ENCODE peak calls at places on chromosomes 16 and 17, in seven cellular contexts. S is fibroblast of villous mesenchyme, H is lower leg skin, E is fibroblast of lung, V is endodermal cell, J is frontal cortex, K is left ventricle myocardium inferior. B is an unnamed sample.
A peak's percentile ranks its signal among the peaks of the same experiment; 100 is the strongest.

GRCh38 chr17:15341385-15341849 is at the start of gene TEKT3:
- DNase-seq in K (peak; percentile 90), H (peak; percentile 78), J (peak; percentile 63), V (peak; percentile 99), E (peak; percentile 66), S (peak; percentile 64), B (no peak)

GRCh38 chr16:27982184-27982583 is 81.3 kb downstream of the GSG1L start:
- DNase-seq in V (no peak), H (no peak), K (no peak), S (no peak), E (no peak), J (no peak), B (no peak)

GRCh38 chr17:50280801-50281441 is 6.7 kb downstream of the TMEM92 start:
- DNase-seq in E (no peak), J (no peak), S (no peak), H (no peak), V (peak; percentile 39), K (no peak), B (no peak)

GRCh38 chr17:68011199-68011665 is 15.0 kb upstream of the C17orf58 start:
- DNase-seq in K (peak; percentile 56), S (peak; percentile 28), H (peak; percentile 25), J (no peak), E (peak; percentile 19), V (peak; percentile 96), B (no peak)

GRCh38 chr16:58907297-58907696 is 173.2 kb upstream of the GOT2 start:
- DNase-seq in S (no peak), E (peak; percentile 1), K (no peak), V (no peak), H (no peak), J (no peak), B (no peak)

GRCh38 chr16:27189335-27189972 is 13.9 kb upstream of the KDM8 start:
- DNase-seq in S (no peak), V (peak; percentile 88), K (no peak), H (no peak), E (no peak), J (no peak), B (no peak)

GRCh38 chr17:81342700-81343070 is 47.6 kb upstream of the SLC38A10 start:
- DNase-seq in E (no peak), H (no peak), K (no peak), S (peak; percentile 39), J (no peak), V (no peak), B (no peak)

GRCh38 chr17:16314189-16314588 is 39.1 kb downstream of the CENPV start:
- DNase-seq in K (no peak), E (no peak), S (peak; percentile 24), V (no peak), J (no peak), H (no peak), B (no peak)

GRCh38 chr17:39197380-39198185 is at the start of gene CACNB1:
- DNase-seq in S (peak; percentile 76), E (peak; percentile 62), V (peak; percentile 98), H (peak; percentile 62), J (peak; percentile 81), K (peak; percentile 82), B (no peak)

GRCh38 chr17:204427-205175 is 23.2 kb upstream of the DOC2B start:
- DNase-seq in S (no peak), H (no peak), K (no peak), E (no peak), J (no peak), V (no peak), B (no peak)

GRCh38 chr17:1495265-1495664 is 2.8 kb upstream of the MYO1C start:
- DNase-seq in E (no peak), K (peak; percentile 70), J (no peak), H (no peak), S (no peak), V (no peak), B (no peak)

GRCh38 chr17:30222741-30223175 is 12.7 kb downstream of the SLC6A4 start:
- DNase-seq in E (no peak), J (no peak), K (no peak), S (no peak), H (no peak), V (no peak), B (no peak)

GRCh38 chr17:82059272-82060000 is 6.2 kb downstream of the DUS1L start:
- DNase-seq in E (no peak), J (no peak), V (no peak), K (no peak), H (no peak), S (no peak), B (no peak)

GRCh38 chr17:30517786-30518185 is 40.6 kb downstream of the GOSR1 start:
- DNase-seq in V (no peak), S (no peak), H (no peak), K (no peak), J (no peak), E (no peak), B (no peak)

GRCh38 chr16:81861503-81861902 is 82.4 kb downstream of the PLCG2 start:
- DNase-seq in V (no peak), H (no peak), K (no peak), S (no peak), E (no peak), J (no peak), B (no peak)

GRCh38 chr17:82863941-82864720 is 24.3 kb upstream of the ZNF750 start:
- DNase-seq in V (no peak), J (no peak), H (no peak), E (peak; percentile 83), K (no peak), S (peak; percentile 96), B (no peak)

GRCh38 chr17:35052240-35052608 is 11.3 kb downstream of the RFFL start:
- DNase-seq in K (no peak), J (no peak), H (no peak), V (no peak), S (no peak), E (peak; percentile 33), B (no peak)

GRCh38 chr16:80203821-80204220 is 337.0 kb upstream of the DYNLRB2 start:
- DNase-seq in V (no peak), H (no peak), E (no peak), K (no peak), J (no peak), S (no peak), B (no peak)

GRCh38 chr16:87437911-87438610 is 45.9 kb downstream of the MAP1LC3B start:
- DNase-seq in K (no peak), V (no peak), E (peak; percentile 56), H (no peak), J (no peak), S (peak; percentile 89), B (no peak)

GRCh38 chr16:24748242-24748641 is 18.8 kb downstream of the TNRC6A start:
- DNase-seq in K (no peak), E (peak; percentile 94), V (no peak), J (no peak), H (peak; percentile 82), S (peak; percentile 90), B (peak; percentile 68)

GRCh38 chr16:23348579-23349469 is 46.7 kb downstream of the SCNN1B start:
- DNase-seq in S (peak; percentile 4), J (no peak), E (no peak), K (no peak), H (no peak), V (peak; percentile 83), B (no peak)

GRCh38 chr16:86502856-86503748 is 7.2 kb upstream of the FOXF1 start:
- DNase-seq in H (no peak), J (no peak), V (no peak), E (peak; percentile 48), K (no peak), S (peak; percentile 76), B (no peak)

GRCh38 chr17:57609125-57609877 is 135.8 kb downstream of the CCDC182 start:
- DNase-seq in J (no peak), E (no peak), H (no peak), K (no peak), S (no peak), V (no peak), B (no peak)

GRCh38 chr17:19372004-19372365 is 6.3 kb upstream of the MAPK7 start:
- DNase-seq in S (no peak), J (no peak), H (no peak), V (peak; percentile 43), K (no peak), E (no peak), B (no peak)